ENCODE peak calls at places on chromosomes 7 and 10, in five cellular contexts. M is OCI-LY7, N is GM10248, R is foreskin fibroblast, L is fibroblast of mammary gland. U is an unnamed sample.

GRCh38 chr7:138697535-138698182 is 3.5 kb downstream of the SVOPL start:
- DNase-seq in M (no peak), N (no peak), R (no peak), L (no peak), U (no peak)

GRCh38 chr7:105904064-105904463 is 27.7 kb upstream of the ATXN7L1 start:
- DNase-seq in M (no peak), N (no peak), R (no peak), L (no peak), U (no peak)

GRCh38 chr10:24215193-24215592 is 6.3 kb downstream of the KIAA1217 start:
- DNase-seq in M (no peak), N (no peak), R (no peak), L (no peak), U (no peak)

GRCh38 chr7:157910446-157910845 is 573.6 kb downstream of the DNAJB6 start:
- DNase-seq in M (no peak), N (no peak), R (no peak), L (no peak), U (no peak)

GRCh38 chr7:29337628-29338116 is 143.1 kb downstream of the CHN2 start:
- DNase-seq in M (no peak), N (no peak), R (no peak), L (no peak), U (peak; percentile 2)

GRCh38 chr7:22671177-22671879 is 55.7 kb upstream of the IL6 start:
- DNase-seq in M (no peak), N (no peak), R (peak; percentile 54), L (peak; percentile 51), U (no peak)

GRCh38 chr10:62839595-62839994 is 23.4 kb upstream of the EGR2 start:
- DNase-seq in M (no peak), N (no peak), R (no peak), L (no peak), U (no peak)

GRCh38 chr10:49594594-49594993 is 15.5 kb upstream of the SLC18A3 start:
- DNase-seq in M (peak; percentile 41), N (peak; percentile 70), R (peak; percentile 63), L (peak; percentile 70), U (peak; percentile 66)

GRCh38 chr7:156650042-156650441 is 9.5 kb downstream of the RNF32 start:
- DNase-seq in M (no peak), N (no peak), R (no peak), L (peak; percentile 10), U (peak; percentile 21)

GRCh38 chr10:71217266-71218045 is 5.1 kb downstream of the UNC5B start:
- DNase-seq in M (no peak), N (no peak), R (no peak), L (peak; percentile 19), U (no peak)

GRCh38 chr7:30930621-30931020 is 19.0 kb downstream of the AQP1 start:
- DNase-seq in M (no peak), N (no peak), R (no peak), L (no peak), U (peak; percentile 31)

GRCh38 chr7:33667261-33667660 is 238.1 kb upstream of the BMPER start:
- DNase-seq in M (no peak), N (no peak), R (peak; percentile 34), L (peak; percentile 52), U (no peak)

GRCh38 chr7:158325530-158326381 is 261.9 kb downstream of the PTPRN2 start:
- DNase-seq in M (no peak), N (no peak), R (no peak), L (no peak), U (no peak)

GRCh38 chr10:4391683-4392082 is 434.3 kb upstream of the AKR1E2 start:
- DNase-seq in M (peak; percentile 1), N (no peak), R (no peak), L (peak; percentile 32), U (no peak)

GRCh38 chr10:77943086-77943901 is 16.7 kb upstream of the DLG5 start:
- DNase-seq in M (no peak), N (no peak), R (peak; percentile 70), L (peak; percentile 80), U (peak; percentile 81)

GRCh38 chr10:42979730-42980467 is 97.0 kb upstream of the RET start:
- DNase-seq in M (no peak), N (no peak), R (no peak), L (no peak), U (no peak)

GRCh38 chr7:77649950-77650349 is 46.3 kb upstream of the RSBN1L start:
- DNase-seq in M (no peak), N (no peak), R (peak; percentile 36), L (peak; percentile 23), U (peak; percentile 31)

GRCh38 chr7:18400726-18401125 is 94.8 kb upstream of the HDAC9 start:
- DNase-seq in M (no peak), N (no peak), R (no peak), L (no peak), U (peak; percentile 55)

GRCh38 chr10:27225011-27225590 is 15.5 kb downstream of the ACBD5 start:
- DNase-seq in M (no peak), N (no peak), R (no peak), L (no peak), U (no peak)

GRCh38 chr7:7766671-7767070 is 48.3 kb upstream of the RPA3 start:
- DNase-seq in M (no peak), N (no peak), R (no peak), L (peak; percentile 28), U (no peak)

GRCh38 chr7:56106108-56107073 is at the start of gene CHCHD2:
- DNase-seq in M (peak; percentile 99), N (peak; percentile 97), R (peak; percentile 99), L (peak; percentile 99), U (peak; percentile 99)

GRCh38 chr10:132407846-132408278 is 10.9 kb downstream of the PWWP2B start:
- DNase-seq in M (peak; percentile 17), N (no peak), R (no peak), L (no peak), U (peak; percentile 53)

GRCh38 chr7:64768824-64769223 is 25.4 kb upstream of the ZNF138 start:
- DNase-seq in M (no peak), N (no peak), R (no peak), L (no peak), U (no peak)

GRCh38 chr7:38327597-38327996 is 54.2 kb upstream of the TARP start:
- DNase-seq in M (no peak), N (no peak), R (no peak), L (no peak), U (no peak)

GRCh38 chr7:19112290-19113000 is 5.0 kb downstream of the TWIST1 start:
- DNase-seq in M (no peak), N (no peak), R (peak; percentile 77), L (peak; percentile 88), U (peak; percentile 60)

GRCh38 chr10:16777473-16778370 is 39.5 kb downstream of the RSU1 start:
- DNase-seq in M (peak; percentile 71), N (peak; percentile 68), R (peak; percentile 18), L (peak; percentile 72), U (peak; percentile 79)

GRCh38 chr7:116364469-116364868 is 135.1 kb upstream of the CAV2 start:
- DNase-seq in M (no peak), N (no peak), R (no peak), L (no peak), U (no peak)

GRCh38 chr10:110803239-110803593 is 68.5 kb upstream of the PDCD4 start:
- DNase-seq in M (peak; percentile 39), N (peak; percentile 43), R (no peak), L (no peak), U (no peak)

GRCh38 chr10:116287906-116288501 is 15.0 kb upstream of the GFRA1 start:
- DNase-seq in M (peak; percentile 1), N (peak; percentile 29), R (peak; percentile 32), L (peak; percentile 50), U (peak; percentile 75)

GRCh38 chr7:107788662-107789061 is 14.4 kb downstream of the SLC26A3 start:
- DNase-seq in M (peak; percentile 8), N (no peak), R (no peak), L (no peak), U (no peak)

GRCh38 chr7:108413782-108414492 is 42.3 kb downstream of the NRCAM start:
- DNase-seq in M (no peak), N (no peak), R (peak; percentile 61), L (peak; percentile 65), U (no peak)

GRCh38 chr10:71272122-71272771 is 46.8 kb upstream of the SLC29A3 start:
- DNase-seq in M (no peak), N (no peak), R (peak; percentile 77), L (peak; percentile 88), U (peak; percentile 45)

GRCh38 chr7:81816312-81816711 is 46.5 kb upstream of the HGF start:
- DNase-seq in M (no peak), N (no peak), R (no peak), L (peak; percentile 11), U (no peak)

GRCh38 chr10:61397175-61397986 is 55.8 kb downstream of the TMEM26 start:
- DNase-seq in M (peak; percentile 4), N (no peak), R (no peak), L (peak; percentile 89), U (peak; percentile 86)

GRCh38 chr7:1323178-1324027 is 90.7 kb downstream of the UNCX start:
- DNase-seq in M (no peak), N (no peak), R (no peak), L (no peak), U (no peak)

GRCh38 chr7:92880212-92881090 is 44.1 kb upstream of the CDK6 start:
- DNase-seq in M (peak; percentile 22), N (peak; percentile 25), R (no peak), L (peak; percentile 37), U (peak; percentile 58)

GRCh38 chr10:7186387-7187032 is 224.3 kb downstream of the SFMBT2 start:
- DNase-seq in M (no peak), N (no peak), R (no peak), L (peak; percentile 3), U (peak; percentile 11)

DNA sequence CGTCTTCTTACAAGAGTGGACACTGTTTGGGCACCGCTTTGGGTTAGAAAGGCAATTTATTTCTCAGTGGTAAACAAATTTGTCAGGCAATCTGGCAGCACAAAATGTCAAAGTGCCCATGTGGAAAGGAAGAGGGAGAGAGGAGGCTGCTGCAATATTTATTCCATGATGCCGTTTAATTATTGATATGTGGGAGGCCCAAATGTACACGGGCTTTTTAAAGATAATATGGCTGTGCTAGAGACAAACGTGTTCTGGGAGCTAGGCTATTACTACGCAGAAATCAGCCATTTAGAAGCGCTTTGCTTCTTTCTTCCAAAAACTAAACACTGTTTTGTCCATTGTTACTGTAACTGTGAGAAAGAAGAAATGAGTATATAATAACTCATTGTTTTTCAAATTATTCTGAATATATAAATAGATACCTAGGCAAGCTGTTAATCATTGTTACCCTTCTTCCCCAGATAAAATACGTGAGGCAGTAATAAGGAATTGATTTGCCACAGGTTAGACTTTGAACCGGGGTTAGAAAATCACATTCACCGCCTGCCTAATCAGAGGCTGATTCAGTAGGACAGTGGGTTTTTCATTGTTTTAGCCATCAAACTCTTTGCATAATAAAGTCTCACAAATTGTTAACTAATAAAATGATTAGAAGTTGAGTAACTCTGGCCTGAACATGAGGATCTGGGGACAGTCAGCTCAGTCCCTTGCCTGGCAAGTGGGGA is 116.6 kb upstream of the FRMD4A start:
- DNase-seq in M (no peak), N (no peak), R (no peak), L (no peak), U (no peak)
- TF ChIP-seq CTCF in M (no peak), N (no peak), R (no peak), L (no peak), U (no peak)

GRCh38 chr10:60335708-60336107 is 54.0 kb downstream of the ANK3 start:
- DNase-seq in M (no peak), N (no peak), R (no peak), L (peak; percentile 27), U (no peak)
- TF ChIP-seq CTCF in M (peak; percentile 62), N (peak; percentile 28), R (no peak), L (peak; percentile 35), U (peak; percentile 32)

GRCh38 chr10:125629758-125630376 is 53.1 kb downstream of the TEX36 start:
- DNase-seq in M (peak; percentile 49), N (peak; percentile 41), R (peak; percentile 12), L (peak; percentile 42), U (peak; percentile 21)
- TF ChIP-seq CTCF in M (peak; percentile 79), N (peak; percentile 37), R (peak; percentile 22), L (peak; percentile 40), U (peak; percentile 43)

GRCh38 chr7:128190051-128190640 is 50.9 kb upstream of the LEP start:
- DNase-seq in M (no peak), N (no peak), R (no peak), L (no peak), U (no peak)
- TF ChIP-seq CTCF in M (no peak), N (no peak), R (no peak), L (no peak), U (no peak)